ENCODE peak calls at places on chromosome 14, in eight cellular contexts. I is epithelial cell of proximal tubule, Z is AG09309, K is cardiac fibroblast, H is heart left ventricle, Y is neural crest cell, N is upper lobe of left lung, C is heart right ventricle. X is an unnamed sample.

GRCh38 chr14:66043921-66044320 is 442.2 kb upstream of the CCDC196 start:
- DNase-seq in I (peak), Z (peak), K (peak), H (no peak), Y (no peak), N (no peak), C (no peak), X (no peak)

GRCh38 chr14:54942913-54943312 is 40.3 kb upstream of the GCH1 start:
- DNase-seq in I (no peak), Z (no peak), K (no peak), H (no peak), Y (no peak), N (no peak), C (no peak), X (no peak)

GRCh38 chr14:93005135-93005813 is 82.3 kb downstream of the CHGA start:
- DNase-seq in I (no peak), Z (no peak), K (no peak), H (no peak), Y (no peak), N (no peak), C (peak), X (no peak)

GRCh38 chr14:105092912-105093425 is 27.7 kb upstream of the GPR132 start:
- DNase-seq in I (no peak), Z (no peak), K (peak), H (peak), Y (no peak), N (peak), C (peak), X (peak)

GRCh38 chr14:66965831-66966230 is 223.4 kb upstream of the GARIN2 start:
- DNase-seq in I (no peak), Z (no peak), K (peak), H (no peak), Y (no peak), N (no peak), C (no peak), X (no peak)

GRCh38 chr14:51780741-51781140 is 79.7 kb upstream of the GNG2 start:
- DNase-seq in I (no peak), Z (no peak), K (peak), H (no peak), Y (no peak), N (no peak), C (no peak), X (no peak)

GRCh38 chr14:68466491-68466977 is 326.3 kb downstream of the ZFP36L1 start:
- DNase-seq in I (peak), Z (peak), K (peak), H (no peak), Y (no peak), N (no peak), C (no peak), X (no peak)

GRCh38 chr14:103854822-103855733 is 7.7 kb upstream of the PPP1R13B start:
- DNase-seq in I (no peak), Z (no peak), K (no peak), H (no peak), Y (no peak), N (peak), C (peak), X (no peak)

GRCh38 chr14:50714452-50715073 is 46.5 kb upstream of the SAV1 start:
- DNase-seq in I (no peak), Z (no peak), K (peak), H (no peak), Y (no peak), N (no peak), C (no peak), X (no peak)

GRCh38 chr14:24398943-24399801 is at the start of gene NYNRIN:
- DNase-seq in I (no peak), Z (no peak), K (no peak), H (peak), Y (peak), N (peak), C (peak), X (no peak)

GRCh38 chr14:89841855-89842254 is 112.7 kb downstream of the EFCAB11 start:
- DNase-seq in I (no peak), Z (no peak), K (no peak), H (no peak), Y (no peak), N (no peak), C (no peak), X (no peak)
- TF ChIP-seq CTCF in I (no peak), Z (no peak), K (no peak), H (no peak), Y (no peak), N (no peak), C (no peak), X (no peak)

GRCh38 chr14:29042546-29042945 is 276.0 kb downstream of the FOXG1 start:
- DNase-seq in I (no peak), Z (no peak), K (no peak), H (no peak), Y (no peak), N (no peak), C (no peak), X (no peak)
- TF ChIP-seq CTCF in I (no peak), Z (no peak), K (no peak), H (no peak), Y (no peak), N (no peak), C (no peak), X (no peak)

GRCh38 chr14:69708586-69709169 is 58.3 kb upstream of the SRSF5 start:
- DNase-seq in I (no peak), Z (no peak), K (no peak), H (no peak), Y (peak), N (no peak), C (no peak), X (no peak)
- TF ChIP-seq CTCF in I (peak), Z (peak), K (peak), H (no peak), Y (peak), N (no peak), C (peak), X (peak)

GRCh38 chr14:57865066-57865449 is 834 bp downstream of the SLC35F4 start:
- DNase-seq in I (no peak), Z (no peak), K (no peak), H (no peak), Y (no peak), N (no peak), C (no peak), X (no peak)

GRCh38 chr14:57863471-57863870 is 2.4 kb downstream of the SLC35F4 start:
- DNase-seq in I (no peak), Z (no peak), K (no peak), H (no peak), Y (no peak), N (no peak), C (no peak), X (no peak)

GRCh38 chr14:57869530-57870088 is 3.7 kb upstream of the SLC35F4 start:
- DNase-seq in I (no peak), Z (no peak), K (no peak), H (no peak), Y (no peak), N (no peak), C (no peak), X (no peak)

GRCh38 chr14:57866199-57866755 is 385 bp upstream of the SLC35F4 start:
- DNase-seq in I (no peak), Z (no peak), K (no peak), H (no peak), Y (no peak), N (no peak), C (no peak), X (no peak)

DNA sequence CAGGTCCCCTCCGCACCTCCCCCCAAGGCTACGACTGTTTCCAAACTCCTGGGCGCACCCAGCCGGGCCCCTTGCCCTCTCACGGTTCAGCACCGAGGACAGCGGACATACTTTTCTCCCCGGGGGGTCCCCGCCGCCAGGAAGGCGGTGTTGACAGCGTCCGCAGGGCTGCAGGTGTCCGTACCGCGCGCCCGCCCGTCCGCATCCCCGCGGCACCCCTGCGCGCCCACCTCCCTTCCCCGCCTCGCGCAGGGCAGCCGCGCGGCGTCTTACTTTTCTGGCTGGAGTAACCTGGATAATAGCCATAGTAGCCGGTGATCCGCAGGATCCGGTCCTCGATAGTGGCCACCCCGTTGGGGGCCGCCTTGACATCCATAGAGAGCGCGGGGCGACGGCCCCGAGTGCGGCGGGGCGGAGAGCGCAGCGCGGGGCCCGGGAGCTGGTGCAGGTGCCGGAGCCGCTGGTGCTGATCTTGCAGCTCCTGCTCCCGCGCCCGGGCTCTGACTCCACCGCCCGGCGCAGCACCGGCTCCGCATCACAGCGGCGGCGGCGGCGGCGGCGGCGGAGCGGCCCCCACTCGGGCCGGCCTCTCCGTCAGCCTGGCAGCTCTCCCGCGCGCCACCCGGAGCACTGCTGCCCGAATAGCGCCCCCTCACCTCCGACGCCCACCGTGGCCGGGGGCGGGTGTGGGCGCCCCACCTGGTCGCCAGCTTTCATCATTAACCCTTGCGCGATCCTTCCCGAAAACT is at the start of gene SLC35F4:
- DNase-seq in I (no peak), Z (no peak), K (no peak), H (peak), Y (peak), N (no peak), C (no peak), X (no peak)
- TF ChIP-seq CTCF in I (no peak), Z (no peak), K (no peak), H (no peak), Y (no peak), N (no peak), C (no peak), X (no peak)

X was measured in natural killer cell.